ENCODE peak calls at places on chromosome 2, in five cellular contexts. E, W, A, L and O are unnamed samples. For H3K27me3 and H3K36me3, the result is how much of the 10 kb centered on the place peaks cover.

GRCh38 chr2:237725661-237726060 is 72.9 kb upstream of the RBM44 start:
- DNase-seq in E (no peak), W (peak), A (no peak), L (peak), O (no peak)

GRCh38 chr2:54675738-54676137 is 47.7 kb upstream of the EML6 start:
- DNase-seq in E (no peak), W (no peak), A (no peak), L (no peak), O (peak)

GRCh38 chr2:120435671-120436459 is 89.9 kb downstream of the INHBB start:
- DNase-seq in E (no peak), W (no peak), A (no peak), L (no peak), O (no peak)

GRCh38 chr2:241272298-241272721 is 43.2 kb downstream of the HDLBP start:
- DNase-seq in E (peak), W (peak), A (peak), L (peak), O (no peak)

GRCh38 chr2:152468832-152469692 is 134.1 kb downstream of the FMNL2 start:
- DNase-seq in E (no peak), W (peak), A (no peak), L (no peak), O (peak)

GRCh38 chr2:40178971-40179370 is 272.9 kb downstream of the SLC8A1 start:
- DNase-seq in E (no peak), W (no peak), A (no peak), L (no peak), O (peak)

GRCh38 chr2:238921259-238921658 is 73.4 kb downstream of the TWIST2 start:
- DNase-seq in E (no peak), W (no peak), A (no peak), L (no peak), O (peak)

GRCh38 chr2:96412307-96413066 is 76.9 kb downstream of the NCAPH start:
- DNase-seq in E (no peak), W (no peak), A (no peak), L (no peak), O (no peak)

GRCh38 chr2:233597522-233597921 is 19.9 kb upstream of the UGT1A8 start:
- DNase-seq in E (no peak), W (no peak), A (no peak), L (no peak), O (no peak)

GRCh38 chr2:12202301-12202700 is 455.9 kb downstream of the LPIN1 start:
- DNase-seq in E (no peak), W (no peak), A (no peak), L (no peak), O (no peak)

GRCh38 chr2:75565523-75566449 is 5.0 kb upstream of the EVA1A start:
- DNase-seq in E (no peak), W (no peak), A (no peak), L (no peak), O (peak)

GRCh38 chr2:207772844-207773205 is 3.1 kb upstream of the FZD5 start:
- DNase-seq in E (no peak), W (no peak), A (no peak), L (no peak), O (no peak)

GRCh38 chr2:44744961-44745360 is 196.5 kb upstream of the SIX3 start:
- DNase-seq in E (no peak), W (no peak), A (peak), L (no peak), O (no peak)

GRCh38 chr2:31239842-31240198 is 5.9 kb downstream of the EHD3 start:
- DNase-seq in E (peak), W (no peak), A (no peak), L (no peak), O (no peak)

GRCh38 chr2:69932596-69932922 is 17.6 kb downstream of the MXD1 start:
- DNase-seq in E (no peak), W (no peak), A (no peak), L (no peak), O (no peak)

GRCh38 chr2:222194669-222195068 is 104.1 kb downstream of the PAX3 start:
- DNase-seq in E (no peak), W (no peak), A (no peak), L (no peak), O (no peak)

GRCh38 chr2:240557101-240557751 is 562 bp downstream of the ANKMY1 start:
- DNase-seq in E (peak), W (peak), A (no peak), L (no peak), O (no peak)

GRCh38 chr2:199850250-199850717 is 708 bp downstream of the FTCDNL1 start:
- DNase-seq in E (no peak), W (no peak), A (no peak), L (no peak), O (no peak)

GRCh38 chr2:179140546-179140945 is 90.6 kb upstream of the CCDC141 start:
- DNase-seq in E (no peak), W (no peak), A (no peak), L (no peak), O (no peak)

GRCh38 chr2:168658706-168659105 is 143.7 kb upstream of the NOSTRIN start:
- DNase-seq in E (no peak), W (no peak), A (no peak), L (no peak), O (no peak)

GRCh38 chr2:223108376-223109100 is 56.5 kb downstream of the KCNE4 start:
- DNase-seq in E (no peak), W (no peak), A (no peak), L (no peak), O (peak)

GRCh38 chr2:170155022-170155722 is 22.8 kb upstream of the MYO3B start:
- DNase-seq in E (no peak), W (no peak), A (peak), L (no peak), O (peak)

GRCh38 chr2:12712871-12713270 is 3.9 kb upstream of the TRIB2 start:
- DNase-seq in E (no peak), W (no peak), A (no peak), L (no peak), O (no peak)

GRCh38 chr2:101754613-101755012 is 57.1 kb downstream of the MAP4K4 start:
- DNase-seq in E (no peak), W (no peak), A (no peak), L (no peak), O (peak)

GRCh38 chr2:100584811-100585210 is 22.0 kb downstream of the PDCL3 start:
- DNase-seq in E (no peak), W (no peak), A (no peak), L (no peak), O (no peak)

GRCh38 chr2:62340981-62341624 is 145.2 kb downstream of the B3GNT2 start:
- DNase-seq in E (peak), W (peak), A (no peak), L (no peak), O (peak)

GRCh38 chr2:27891820-27892105 is 1.2 kb downstream of the BABAM2 start:
- DNase-seq in E (no peak), W (no peak), A (no peak), L (no peak), O (no peak)

GRCh38 chr2:176120369-176121307 is 1.9 kb upstream of the HOXD9 start:
- DNase-seq in E (no peak), W (no peak), A (no peak), L (no peak), O (no peak)

GRCh38 chr2:131034122-131035051 is 58.9 kb downstream of the FAM168B start:
- DNase-seq in E (no peak), W (no peak), A (peak), L (no peak), O (peak)

GRCh38 chr2:43458002-43458628 is 137.7 kb downstream of the THADA start:
- DNase-seq in E (no peak), W (no peak), A (no peak), L (no peak), O (peak)

GRCh38 chr2:234291765-234292204 is 205.1 kb downstream of the ARL4C start:
- DNase-seq in E (no peak), W (peak), A (no peak), L (peak), O (no peak)

GRCh38 chr2:182496596-182496995 is 69.8 kb upstream of the PDE1A start:
- DNase-seq in E (no peak), W (no peak), A (no peak), L (no peak), O (no peak)

GRCh38 chr2:21748501-21748900 is 624.7 kb downstream of the TDRD15 start:
- DNase-seq in E (no peak), W (no peak), A (no peak), L (no peak), O (no peak)

GRCh38 chr2:127562930-127563329 is 27.4 kb downstream of the MYO7B start:
- DNase-seq in E (no peak), W (no peak), A (no peak), L (no peak), O (no peak)

GRCh38 chr2:105486762-105487141 is 87.9 kb upstream of the FHL2 start:
- DNase-seq in E (no peak), W (no peak), A (no peak), L (no peak), O (no peak)

GRCh38 chr2:16584824-16585546 is 80.6 kb downstream of the CYRIA start:
- DNase-seq in E (no peak), W (no peak), A (no peak), L (no peak), O (no peak)

GRCh38 chr2:223725494-223725893 is 111.9 kb downstream of the AP1S3 start:
- DNase-seq in E (peak), W (peak), A (no peak), L (no peak), O (peak)

GRCh38 chr2:190781604-190782198 is 98.9 kb upstream of the GLS start:
- DNase-seq in E (no peak), W (peak), A (peak), L (no peak), O (peak)

GRCh38 chr2:173593109-173593508 is 238.4 kb downstream of the CDCA7 start:
- DNase-seq in E (no peak), W (no peak), A (no peak), L (no peak), O (no peak)

DNA sequence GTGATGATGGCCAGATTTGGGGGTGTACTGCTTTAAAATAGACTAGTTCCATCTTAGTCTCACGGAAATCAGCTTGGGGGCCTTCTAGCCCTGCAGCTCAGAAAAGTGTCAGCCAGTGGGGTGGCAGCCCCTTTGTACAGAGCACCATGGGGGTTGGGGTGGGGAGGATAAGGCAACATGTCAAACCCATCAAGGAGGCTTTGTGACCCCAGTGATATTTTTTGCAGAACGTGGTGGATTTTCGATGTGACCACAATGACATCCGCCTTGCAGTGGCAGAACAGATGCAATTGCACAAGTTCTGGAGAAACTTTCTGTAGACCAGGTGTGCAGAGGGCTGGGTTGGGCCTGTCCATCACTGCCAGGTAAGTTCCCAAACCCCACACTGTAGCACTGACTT is 3.0 kb upstream of the CD8A start:
- DNase-seq in E (no peak), W (no peak), A (no peak), L (no peak), O (no peak)
- H3K27me3 ChIP-seq in E (under half), W (half or more), A (under half), L (under half), O (under half)

DNA sequence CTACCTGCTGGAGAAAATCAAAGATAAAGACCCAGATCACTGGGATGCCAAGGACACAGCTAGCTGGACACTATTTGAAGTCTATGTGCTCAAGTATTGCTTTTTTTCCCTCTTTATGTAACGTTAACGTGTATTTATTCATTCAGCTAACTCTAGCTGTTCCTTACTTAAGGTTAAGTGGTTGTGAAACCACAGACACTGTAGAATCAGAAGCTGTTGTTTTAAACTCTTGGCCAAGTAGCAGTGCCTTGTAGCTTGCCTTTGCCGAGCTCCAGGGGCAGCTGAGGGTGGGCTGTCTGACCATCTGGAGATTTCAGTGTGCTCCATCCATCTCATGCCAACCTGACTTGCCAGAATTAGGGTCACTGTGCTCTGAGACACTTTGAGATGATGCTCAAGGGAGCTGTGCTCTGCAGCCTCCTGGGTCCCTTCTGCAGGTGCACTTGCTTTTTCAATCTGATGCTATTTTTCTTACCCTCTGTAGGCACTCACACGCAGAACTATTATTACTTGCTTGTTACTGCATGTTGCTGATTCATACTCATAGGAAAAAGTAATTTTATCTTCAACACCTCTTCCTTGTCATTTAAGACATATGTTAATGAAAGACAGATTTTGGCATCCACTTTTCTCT is 116.2 kb downstream of the METTL8 start:
- DNase-seq in E (no peak), W (no peak), A (no peak), L (no peak), O (peak)
- H3K4me3 ChIP-seq in E (no peak), W (no peak), A (no peak), L (no peak), O (no peak)

GRCh38 chr2:32498301-32498700 is 129.5 kb upstream of the TTC27 start:
- DNase-seq in E (no peak), W (no peak), A (no peak), L (no peak), O (no peak)
- H3K36me3 ChIP-seq in E (under half), W (half or more), A (under half), L (half or more), O (under half)

GRCh38 chr2:6823111-6823510 is 42.6 kb downstream of the CMPK2 start:
- DNase-seq in E (no peak), W (no peak), A (no peak), L (no peak), O (no peak)
- H3K27me3 ChIP-seq in E (under half), W (under half), A (under half), L (under half), O (under half)

GRCh38 chr2:217086038-217086522 is 226.2 kb upstream of the TNP1 start:
- DNase-seq in E (no peak), W (no peak), A (no peak), L (no peak), O (peak)

GRCh38 chr2:217092710-217093379 is 233.0 kb upstream of the TNP1 start:
- DNase-seq in E (no peak), W (no peak), A (peak), L (no peak), O (no peak)

GRCh38 chr2:217090884-217091283 is 231.0 kb upstream of the TNP1 start:
- DNase-seq in E (no peak), W (no peak), A (no peak), L (no peak), O (no peak)

GRCh38 chr2:217091531-217091930 is 231.7 kb upstream of the TNP1 start:
- DNase-seq in E (no peak), W (no peak), A (no peak), L (no peak), O (no peak)

DNA sequence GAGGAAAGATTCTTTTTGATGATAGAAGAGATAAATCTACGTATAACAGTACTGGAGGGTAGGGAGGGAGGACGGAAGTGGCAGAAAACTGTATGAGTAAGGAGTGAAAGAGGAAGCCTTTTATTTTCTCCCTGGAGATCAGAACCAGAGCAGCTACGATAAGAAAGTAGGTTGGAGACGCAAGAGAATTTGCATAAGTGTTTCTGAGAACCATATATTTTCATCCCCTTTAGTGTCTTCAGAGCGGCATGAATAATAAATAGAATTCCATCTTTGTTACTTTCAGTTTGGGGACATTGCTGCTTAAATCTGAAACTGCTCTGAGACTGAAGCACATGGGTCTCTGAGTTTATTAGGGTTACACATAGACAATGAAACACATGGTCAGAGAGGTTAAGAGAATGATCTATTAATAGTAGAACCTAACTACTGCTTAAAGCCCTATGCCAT is 230.2 kb upstream of the TNP1 start:
- DNase-seq in E (no peak), W (no peak), A (no peak), L (no peak), O (no peak)
- H3K4me3 ChIP-seq in E (no peak), W (no peak), A (no peak), L (no peak), O (no peak)

GRCh38 chr2:151156431-151156830 is 105.2 kb downstream of the RBM43 start:
- DNase-seq in E (no peak), W (no peak), A (no peak), L (no peak), O (no peak)

GRCh38 chr2:151156943-151157705 is 104.5 kb downstream of the RBM43 start:
- DNase-seq in E (no peak), W (no peak), A (no peak), L (no peak), O (peak)

GRCh38 chr2:151150325-151150724 is 111.3 kb downstream of the RBM43 start:
- DNase-seq in E (no peak), W (no peak), A (no peak), L (no peak), O (no peak)

GRCh38 chr2:151159109-151159690 is 102.5 kb downstream of the RBM43 start:
- DNase-seq in E (no peak), W (no peak), A (no peak), L (no peak), O (no peak)

GRCh38 chr2:151153601-151154000 is 108.1 kb downstream of the RBM43 start:
- DNase-seq in E (no peak), W (no peak), A (no peak), L (no peak), O (peak)
- H3K36me3 ChIP-seq in E (under half), W (under half), A (under half), L (under half), O (under half)

DNA sequence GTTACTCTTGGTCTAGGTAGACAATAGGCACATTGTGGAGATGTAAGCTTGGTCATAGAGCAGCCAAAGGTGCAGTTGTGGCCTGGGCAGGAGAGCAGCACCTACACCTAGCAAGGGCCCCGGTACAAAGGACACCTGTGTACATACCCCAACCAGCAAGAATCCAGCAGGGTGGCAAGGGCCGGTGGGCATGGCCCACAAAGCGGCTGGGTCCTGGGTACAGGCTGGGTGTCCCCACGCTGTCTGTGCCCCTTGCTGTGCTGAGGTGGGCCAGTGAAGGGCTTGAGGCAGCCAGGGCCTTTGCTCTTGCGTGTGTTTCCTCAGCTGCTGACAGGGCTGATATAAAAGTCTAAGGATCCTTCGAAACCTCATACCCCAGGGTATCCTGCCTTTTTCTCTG is 501.8 kb downstream of the EIPR1 start:
- DNase-seq in E (no peak), W (no peak), A (no peak), L (no peak), O (no peak)
- H3K27me3 ChIP-seq in E (under half), W (under half), A (under half), L (under half), O (under half)

DNA sequence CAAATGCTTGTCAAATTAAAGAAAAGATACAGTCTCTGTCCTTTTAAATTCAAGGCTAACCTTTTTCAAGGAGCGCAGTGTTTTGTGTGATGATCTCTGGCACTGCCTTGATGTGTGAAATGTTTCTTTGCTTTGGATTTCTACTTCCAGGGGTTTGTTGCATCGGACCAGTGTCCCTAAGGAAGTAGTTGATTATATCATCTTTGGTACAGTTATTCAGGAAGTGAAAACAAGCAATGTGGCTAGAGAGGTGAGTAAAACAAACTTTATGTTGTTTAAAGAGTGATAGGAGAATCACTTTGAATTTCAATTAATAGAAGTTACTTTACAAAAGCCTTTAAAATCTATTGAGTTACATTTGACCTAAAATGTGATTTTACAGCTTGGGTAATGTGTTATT is 28.8 kb downstream of the HADHB start:
- DNase-seq in E (no peak), W (no peak), A (no peak), L (no peak), O (peak)
- H3K4me3 ChIP-seq in E (no peak), W (no peak), A (no peak), L (no peak), O (no peak)

GRCh38 chr2:215653344-215654015 is 217.6 kb upstream of the FN1 start:
- DNase-seq in E (no peak), W (no peak), A (no peak), L (no peak), O (peak)
- H3K36me3 ChIP-seq in E (under half), W (under half), A (under half), L (under half), O (under half)